ENCODE peak calls at places on chromosomes 6 and 20, in five cellular contexts. Z, P, L, K and W are unnamed samples. For H3K27me3, the result is how much of the 10 kb centered on the place peaks cover.

GRCh38 chr20:23826541-23827018 is at the start of gene CST2:
- DNase-seq in Z (no peak), P (no peak), L (no peak), K (no peak), W (no peak)

GRCh38 chr6:110270166-110270565 is 88.0 kb downstream of the METTL24 start:
- DNase-seq in Z (no peak), P (no peak), L (no peak), K (peak), W (no peak)

GRCh38 chr20:63003546-63003945 is 3.2 kb downstream of the BHLHE23 start:
- DNase-seq in Z (no peak), P (no peak), L (no peak), K (no peak), W (no peak)

GRCh38 chr6:10351678-10352220 is 63.1 kb downstream of the TFAP2A start:
- DNase-seq in Z (no peak), P (no peak), L (no peak), K (no peak), W (no peak)

GRCh38 chr6:42260424-42260888 is 42.8 kb upstream of the MRPS10 start:
- DNase-seq in Z (peak), P (no peak), L (no peak), K (no peak), W (no peak)

GRCh38 chr6:26222587-26222986 is 135.4 kb downstream of the HFE start:
- DNase-seq in Z (no peak), P (no peak), L (no peak), K (no peak), W (no peak)

GRCh38 chr6:87264481-87264880 is 57.9 kb upstream of the SMIM8 start:
- DNase-seq in Z (no peak), P (no peak), L (no peak), K (no peak), W (no peak)

GRCh38 chr20:44074252-44075151 is 112.5 kb downstream of the JPH2 start:
- DNase-seq in Z (no peak), P (peak), L (no peak), K (peak), W (no peak)

GRCh38 chr6:160974304-160974771 is 17.2 kb upstream of the MAP3K4 start:
- DNase-seq in Z (peak), P (peak), L (no peak), K (peak), W (peak)

GRCh38 chr6:131946992-131947955 is 3.9 kb downstream of the CCN2 start:
- DNase-seq in Z (no peak), P (no peak), L (no peak), K (peak), W (peak)

GRCh38 chr6:22605736-22606135 is 36.4 kb downstream of the HDGFL1 start:
- DNase-seq in Z (no peak), P (no peak), L (no peak), K (peak), W (no peak)

GRCh38 chr20:42046686-42047085 is 428.5 kb upstream of the CHD6 start:
- DNase-seq in Z (no peak), P (no peak), L (no peak), K (no peak), W (no peak)

GRCh38 chr20:20368414-20369352 is 779 bp downstream of the INSM1 start:
- DNase-seq in Z (no peak), P (no peak), L (no peak), K (no peak), W (no peak)

GRCh38 chr6:137846772-137847313 is 20.2 kb upstream of the TNFAIP3 start:
- DNase-seq in Z (peak), P (peak), L (peak), K (no peak), W (no peak)

GRCh38 chr20:47576516-47577033 is 74.9 kb downstream of the NCOA3 start:
- DNase-seq in Z (peak), P (peak), L (no peak), K (peak), W (peak)

GRCh38 chr6:3746119-3746691 is 5.3 kb downstream of the PXDC1 start:
- DNase-seq in Z (no peak), P (no peak), L (no peak), K (no peak), W (no peak)

GRCh38 chr6:64729522-64729921 is 977.5 kb downstream of the EYS start:
- DNase-seq in Z (no peak), P (no peak), L (no peak), K (no peak), W (no peak)

GRCh38 chr6:165231581-165232276 is 77.7 kb downstream of the C6orf118 start:
- DNase-seq in Z (no peak), P (no peak), L (no peak), K (no peak), W (peak)

GRCh38 chr6:36754582-36755434 is 57.2 kb downstream of the RAB44 start:
- DNase-seq in Z (no peak), P (no peak), L (no peak), K (no peak), W (no peak)

GRCh38 chr6:68677119-68677518 is 42.0 kb downstream of the ADGRB3 start:
- DNase-seq in Z (no peak), P (no peak), L (no peak), K (no peak), W (no peak)

GRCh38 chr6:32083812-32084768 is 25.0 kb downstream of the TNXB start:
- DNase-seq in Z (no peak), P (no peak), L (no peak), K (no peak), W (no peak)

GRCh38 chr6:32086661-32087573 is 22.2 kb downstream of the TNXB start:
- DNase-seq in Z (no peak), P (no peak), L (no peak), K (peak), W (peak)

GRCh38 chr6:32087574-32088486 is 21.3 kb downstream of the TNXB start:
- DNase-seq in Z (peak), P (peak), L (no peak), K (peak), W (no peak)

GRCh38 chr6:32084780-32085179 is 24.4 kb downstream of the TNXB start:
- DNase-seq in Z (no peak), P (no peak), L (no peak), K (no peak), W (no peak)

GRCh38 chr6:32085759-32086458 is 23.2 kb downstream of the TNXB start:
- DNase-seq in Z (no peak), P (no peak), L (no peak), K (no peak), W (no peak)
- H3K27me3 ChIP-seq in Z (under half), P (under half), L (under half), K (half or more), W (under half)

GRCh38 chr6:30075987-30076311 is 380 bp upstream of the RNF39 start:
- DNase-seq in Z (no peak), P (no peak), L (no peak), K (no peak), W (no peak)
- H3K27me3 ChIP-seq in Z (under half), P (half or more), L (under half), K (half or more), W (under half)

DNA sequence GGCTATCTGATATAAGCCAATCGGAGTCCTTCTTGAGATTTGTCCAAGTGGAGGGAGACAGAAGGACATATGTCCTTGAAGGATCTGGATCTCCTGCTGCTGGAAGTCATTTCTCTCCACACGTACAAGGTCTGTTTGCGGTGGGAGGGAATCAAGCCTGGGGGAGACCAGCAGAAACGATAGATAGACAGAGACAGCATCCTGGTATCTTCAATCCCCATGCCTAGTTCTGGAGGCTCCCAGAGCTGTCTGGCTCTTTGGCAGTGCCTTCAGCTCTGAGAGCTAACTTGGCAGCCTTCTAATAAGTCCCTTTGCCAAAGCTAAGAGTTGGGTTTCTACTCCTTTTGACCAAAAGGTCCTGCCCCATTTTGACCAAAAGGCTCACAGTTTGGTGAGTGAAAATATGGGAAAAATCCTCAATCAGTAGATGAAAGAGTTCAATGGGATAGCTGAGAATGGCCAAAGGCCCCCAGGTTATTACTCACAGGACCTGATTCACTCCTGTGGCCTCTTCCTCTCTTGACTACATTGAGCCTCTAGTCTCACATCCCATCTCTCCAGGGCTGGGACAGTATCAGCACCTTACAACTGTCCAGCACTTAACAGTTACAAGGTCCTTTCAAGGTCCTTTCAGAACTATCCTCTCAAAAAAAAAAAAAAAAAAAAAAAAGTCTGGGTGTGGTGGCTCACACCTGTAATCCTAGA is 20.3 kb downstream of the AARS2 start:
- DNase-seq in Z (no peak), P (no peak), L (no peak), K (no peak), W (no peak)
- H3K27me3 ChIP-seq in Z (under half), P (half or more), L (under half), K (half or more), W (half or more)

GRCh38 chr6:57190140-57190539 is 18.0 kb downstream of the BAG2 start:
- DNase-seq in Z (no peak), P (no peak), L (no peak), K (peak), W (no peak)
- H3K27me3 ChIP-seq in Z (under half), P (under half), L (under half), K (under half), W (under half)

DNA sequence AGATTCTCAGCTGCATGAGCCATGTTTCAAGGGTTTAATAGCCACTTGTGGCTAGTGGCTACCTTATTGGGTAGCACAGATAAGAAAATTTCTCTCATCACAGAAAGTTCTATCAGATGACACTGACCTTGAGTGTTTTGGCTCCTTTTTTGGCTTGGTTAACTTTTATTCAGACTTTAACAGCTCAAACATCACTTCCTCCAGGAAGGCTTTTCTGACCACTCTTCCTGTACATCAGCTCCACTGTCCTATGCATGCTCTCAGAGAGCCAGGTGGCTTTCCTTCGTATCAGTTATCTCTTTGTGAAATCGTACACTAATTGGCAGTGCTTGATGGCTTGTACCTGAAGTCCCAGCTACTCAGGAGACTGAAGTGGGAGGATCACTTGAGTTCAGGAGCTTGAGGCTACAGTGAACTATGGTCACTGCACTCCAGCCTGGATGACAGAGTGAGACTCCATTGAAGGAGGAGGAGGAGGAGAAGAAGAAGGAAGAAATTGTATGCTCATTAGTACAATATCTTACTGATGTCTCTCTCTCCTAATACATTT is 10.7 kb downstream of the MAFB start:
- DNase-seq in Z (no peak), P (no peak), L (no peak), K (no peak), W (no peak)
- H3K27me3 ChIP-seq in Z (under half), P (under half), L (under half), K (half or more), W (under half)

GRCh38 chr6:112207131-112207530 is 47.2 kb downstream of the LAMA4 start:
- DNase-seq in Z (no peak), P (no peak), L (no peak), K (no peak), W (no peak)
- H3K27me3 ChIP-seq in Z (under half), P (under half), L (under half), K (under half), W (under half)